ENCODE peak calls at places on chromosome 17, in four cellular contexts. X is GM23338, H is MM.1S, T is astrocyte of the spinal cord. Y is an unnamed sample.

GRCh38 chr17:50346313-50347086 is 574 bp downstream of the XYLT2 start:
- DNase-seq in X (peak; percentile 75), H (peak; percentile 32), T (no peak), Y (peak; percentile 68)

GRCh38 chr17:27824176-27824575 is 23.8 kb upstream of the NOS2 start:
- DNase-seq in X (no peak), H (no peak), T (no peak), Y (no peak)

GRCh38 chr17:12627177-12627629 is 38.5 kb upstream of the MYOCD start:
- DNase-seq in X (no peak), H (no peak), T (peak; percentile 92), Y (no peak)

GRCh38 chr17:48052956-48053757 is 5.0 kb downstream of the NFE2L1 start:
- DNase-seq in X (peak; percentile 14), H (no peak), T (peak; percentile 45), Y (no peak)

GRCh38 chr17:37708008-37708615 is 36.7 kb downstream of the HNF1B start:
- DNase-seq in X (no peak), H (no peak), T (no peak), Y (no peak)

GRCh38 chr17:42122371-42123303 is at the start of gene HSPB9:
- DNase-seq in X (peak; percentile 95), H (no peak), T (no peak), Y (no peak)

GRCh38 chr17:4136373-4136772 is 6.5 kb downstream of the ZZEF1 start:
- DNase-seq in X (no peak), H (no peak), T (peak; percentile 60), Y (no peak)

GRCh38 chr17:19739241-19740201 is 8.6 kb downstream of the ALDH3A1 start:
- DNase-seq in X (no peak), H (no peak), T (no peak), Y (no peak)

GRCh38 chr17:28717578-28718316 is at the start of gene RAB34:
- DNase-seq in X (peak; percentile 98), H (no peak), T (peak; percentile 90), Y (no peak)

GRCh38 chr17:76384222-76384986 is at the start of gene SPHK1:
- DNase-seq in X (peak; percentile 83), H (peak; percentile 85), T (peak; percentile 79), Y (peak; percentile 90)

GRCh38 chr17:38654411-38655398 is 20.1 kb downstream of the EPOP start:
- DNase-seq in X (peak; percentile 14), H (no peak), T (no peak), Y (peak; percentile 70)

GRCh38 chr17:3558603-3559269 is 1.1 kb upstream of the TRPV3 start:
- DNase-seq in X (no peak), H (peak; percentile 97), T (peak; percentile 2), Y (peak; percentile 90)

GRCh38 chr17:43983515-43984411 is 20.7 kb upstream of the NAGS start:
- DNase-seq in X (peak; percentile 80), H (no peak), T (no peak), Y (no peak)

GRCh38 chr17:19378416-19379293 is at the start of gene MAPK7:
- DNase-seq in X (peak; percentile 42), H (no peak), T (no peak), Y (no peak)

GRCh38 chr17:78174870-78175642 is 6.7 kb downstream of the SYNGR2 start:
- DNase-seq in X (peak; percentile 83), H (no peak), T (no peak), Y (no peak)

GRCh38 chr17:58089111-58089510 is 5.9 kb downstream of the DYNLL2 start:
- DNase-seq in X (no peak), H (no peak), T (no peak), Y (no peak)

GRCh38 chr17:39212841-39213480 is 12.8 kb downstream of the STAC2 start:
- DNase-seq in X (no peak), H (no peak), T (no peak), Y (no peak)

GRCh38 chr17:17693253-17693954 is 12.1 kb downstream of the RAI1 start:
- DNase-seq in X (peak; percentile 71), H (no peak), T (no peak), Y (no peak)

GRCh38 chr17:68509151-68510057 is 2.8 kb upstream of the PRKAR1A start:
- DNase-seq in X (no peak), H (peak; percentile 47), T (no peak), Y (no peak)

GRCh38 chr17:10316986-10317834 is 55.6 kb downstream of the MYH13 start:
- DNase-seq in X (peak; percentile 80), H (peak; percentile 46), T (peak; percentile 3), Y (peak; percentile 70)

GRCh38 chr17:27564463-27564862 is 66.5 kb upstream of the LGALS9 start:
- DNase-seq in X (no peak), H (no peak), T (no peak), Y (no peak)

GRCh38 chr17:36849871-36850348 is 87.4 kb upstream of the LHX1 start:
- DNase-seq in X (no peak), H (no peak), T (peak; percentile 44), Y (peak; percentile 58)

GRCh38 chr17:73657473-73658116 is 13.3 kb upstream of the SDK2 start:
- DNase-seq in X (peak; percentile 89), H (no peak), T (no peak), Y (no peak)

DNA sequence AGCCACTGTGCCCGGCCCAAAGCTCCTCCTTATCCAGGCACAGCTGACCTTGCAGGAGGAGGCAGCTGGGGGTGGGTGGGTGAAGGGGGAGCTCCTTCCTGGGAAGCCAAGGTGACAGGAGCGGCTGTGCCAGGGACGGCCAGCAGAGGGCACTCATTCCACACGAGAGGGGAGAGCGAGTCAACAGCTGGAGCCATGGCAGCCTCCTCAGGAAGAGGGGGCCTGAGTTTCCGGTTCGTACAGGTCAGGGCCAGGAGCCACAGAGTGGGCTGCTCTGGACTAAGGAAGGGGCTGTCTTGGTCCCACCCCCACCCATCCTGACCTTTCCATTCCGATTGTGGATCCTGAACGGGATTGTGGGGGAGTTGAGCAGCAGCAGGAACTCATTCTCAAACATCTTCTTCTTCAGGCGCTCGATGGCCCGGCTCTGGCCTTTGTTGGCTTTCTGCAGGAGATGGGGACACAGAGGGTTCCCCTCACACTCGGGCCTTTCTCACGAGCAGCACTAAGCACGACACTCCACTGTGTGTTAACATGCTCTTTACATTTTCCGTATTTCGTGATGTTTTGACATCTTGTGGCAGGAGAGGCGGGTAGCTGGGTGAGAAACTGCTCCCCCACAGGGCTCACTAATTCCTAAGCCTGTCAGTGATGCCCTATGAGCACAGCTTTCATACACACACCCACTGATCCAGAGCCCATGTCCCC is 61.6 kb downstream of the TIMM22 start:
- DNase-seq in X (peak; percentile 74), H (peak; percentile 46), T (peak; percentile 26), Y (peak; percentile 42)
- TF ChIP-seq CTCF in X (peak; percentile 77), H (peak; percentile 53), T (peak; percentile 42), Y (peak; percentile 36)

DNA sequence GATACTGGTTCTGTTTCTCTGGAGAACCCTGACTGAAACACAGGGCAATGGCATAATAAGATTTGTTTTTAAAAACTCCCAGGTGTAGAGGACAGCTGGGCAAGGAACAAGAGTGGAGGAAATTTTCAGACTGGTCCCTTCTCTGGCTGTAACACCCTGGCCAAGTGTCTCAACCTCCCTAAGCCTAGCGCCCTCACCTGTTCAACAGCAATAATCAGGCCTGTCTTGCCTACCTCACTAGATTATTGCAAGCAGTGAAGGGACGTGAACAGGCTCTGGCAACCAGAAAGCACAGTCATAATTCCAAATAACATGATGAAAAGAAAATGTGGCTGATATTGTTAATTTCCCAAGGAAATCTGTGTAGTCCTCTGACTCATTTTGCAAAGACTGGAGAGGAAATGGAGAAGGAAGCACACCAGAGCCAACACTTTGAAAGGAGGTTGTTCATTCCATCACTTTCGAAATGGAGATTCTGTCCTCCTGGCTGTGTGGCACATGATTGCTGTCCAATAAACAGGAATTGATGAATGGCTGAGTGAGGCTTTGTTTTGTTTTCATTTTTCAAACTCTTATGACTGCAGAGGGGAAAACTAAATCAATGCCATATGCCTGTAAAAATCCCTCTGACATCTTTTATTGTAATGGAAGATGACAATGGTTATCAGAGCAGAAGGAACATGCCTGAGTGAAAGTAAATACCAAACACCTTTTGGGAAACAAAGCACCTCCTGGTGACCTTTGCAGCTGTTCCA is 87.4 kb upstream of the HLF start:
- DNase-seq in X (peak; percentile 62), H (no peak), T (no peak), Y (no peak)
- TF ChIP-seq CTCF in X (peak; percentile 79), H (no peak), T (no peak), Y (no peak)

GRCh38 chr17:45261577-45262515 is at the start of gene SPATA32:
- DNase-seq in X (peak; percentile 88), H (no peak), T (no peak), Y (peak; percentile 81)

GRCh38 chr17:45263477-45263860 is 1.6 kb upstream of the SPATA32 start:
- DNase-seq in X (no peak), H (no peak), T (no peak), Y (no peak)

GRCh38 chr17:45264988-45265387 is 3.1 kb upstream of the SPATA32 start:
- DNase-seq in X (no peak), H (no peak), T (no peak), Y (no peak)

GRCh38 chr17:45264430-45264829 is 2.5 kb upstream of the SPATA32 start:
- DNase-seq in X (no peak), H (no peak), T (no peak), Y (no peak)

DNA sequence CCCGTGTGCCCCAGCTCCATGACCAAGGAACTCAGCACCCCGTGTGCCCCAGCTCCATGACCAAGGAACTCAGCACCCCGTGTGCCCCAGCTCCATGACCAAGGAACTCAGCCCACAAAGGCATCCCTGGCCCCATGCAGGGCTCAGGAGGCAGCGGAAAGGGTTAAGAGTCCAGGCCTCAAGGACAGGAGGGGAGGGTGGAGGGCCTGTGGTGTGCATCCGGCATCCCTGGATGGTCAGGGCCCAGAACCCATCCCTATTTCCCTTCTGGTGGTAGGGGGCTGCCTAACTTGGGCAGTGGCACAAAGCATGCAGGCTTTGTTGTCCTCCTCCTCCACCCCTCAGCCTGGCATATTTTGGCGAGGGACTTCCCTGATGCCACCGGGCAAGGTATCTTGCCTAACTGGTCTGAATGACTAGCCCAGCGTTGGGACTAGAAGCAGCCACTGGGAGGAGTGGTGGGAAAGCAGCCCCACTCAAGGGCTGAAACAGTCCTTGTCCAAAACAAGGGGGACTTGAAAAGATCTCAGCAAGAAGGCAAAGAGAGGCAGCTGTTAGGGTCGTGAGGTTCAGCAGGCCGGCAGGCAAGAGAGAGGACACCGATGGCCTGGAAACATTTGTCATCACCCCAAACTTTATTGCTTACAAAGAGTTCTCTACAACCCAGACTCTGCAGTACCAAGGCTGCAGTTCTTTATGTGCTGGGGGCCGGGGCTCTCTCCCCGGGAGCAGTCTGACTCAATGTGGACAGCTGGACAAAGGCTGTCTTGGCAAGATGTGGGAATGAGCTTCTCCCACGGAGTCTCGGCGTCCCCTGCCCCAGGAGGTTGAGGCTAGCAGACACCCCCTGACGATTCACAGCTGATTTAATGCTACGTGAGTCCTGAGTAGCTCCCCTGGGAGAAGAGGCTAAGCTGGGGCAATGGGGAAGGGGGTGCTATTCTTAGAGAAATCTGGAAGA is 902 bp upstream of the SPATA32 start:
- DNase-seq in X (no peak), H (no peak), T (peak; percentile 79), Y (no peak)
- TF ChIP-seq CTCF in X (no peak), H (no peak), T (peak; percentile 22), Y (no peak)

DNA sequence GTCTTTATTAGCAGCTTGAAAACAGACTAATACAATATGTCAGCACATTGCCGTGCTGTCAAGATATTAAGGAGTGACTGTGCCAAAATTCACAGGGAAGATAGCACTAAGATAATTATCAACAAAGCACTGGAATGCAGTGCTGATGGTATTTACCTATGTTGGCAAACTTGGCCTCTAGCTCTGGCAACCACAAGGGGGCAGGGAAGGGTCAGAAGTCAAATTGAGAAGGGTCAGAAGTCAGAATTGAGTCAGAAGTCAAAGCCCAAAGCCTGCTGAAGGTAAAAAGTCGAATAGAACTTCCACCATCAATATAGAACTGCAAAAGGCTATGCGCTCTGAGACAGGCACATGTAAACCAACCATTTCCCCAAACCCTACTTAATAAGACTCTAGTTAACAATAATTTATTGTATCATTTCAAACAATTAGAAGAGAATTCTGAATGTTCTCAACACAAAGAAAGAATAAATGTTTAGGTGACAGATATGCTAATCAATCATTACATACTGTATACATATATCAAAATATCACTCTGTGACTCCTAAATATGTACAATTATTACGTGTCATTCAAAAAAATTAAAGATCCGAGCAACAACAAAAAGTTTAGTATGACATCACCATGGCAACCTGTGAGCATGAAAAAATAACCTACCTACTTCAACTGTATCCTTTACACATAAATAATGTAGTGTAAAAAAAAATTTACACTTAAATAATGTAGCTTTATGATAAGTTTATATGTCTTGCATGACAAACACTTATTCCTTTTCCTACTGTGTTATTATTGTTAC is 916.1 kb downstream of the KCNJ2 start:
- DNase-seq in X (peak; percentile 86), H (peak; percentile 66), T (no peak), Y (no peak)
- TF ChIP-seq CTCF in X (peak; percentile 83), H (peak; percentile 60), T (peak; percentile 25), Y (peak; percentile 23)